ENCODE peak calls at places on chromosomes 16 and 17, in four cellular contexts. One of them, this sample, is unnamed.

GRCh38 chr17:81159611-81160265 is 5.6 kb upstream of the PVALEF start:
- DNase-seq in HCT116: no peak
- DNase-seq in hepatocyte: no peak
- DNase-seq in fibroblast of pulmonary artery: no peak
- DNase-seq in this sample: no peak

GRCh38 chr16:8958344-8958808 is 5.3 kb downstream of the USP7 start:
- DNase-seq in HCT116: no peak
- DNase-seq in fibroblast of pulmonary artery: peak
- DNase-seq in hepatocyte: no peak
- DNase-seq in this sample: no peak

GRCh38 chr16:55667753-55668152 is 12.0 kb downstream of the SLC6A2 start:
- DNase-seq in hepatocyte: no peak
- DNase-seq in fibroblast of pulmonary artery: no peak
- DNase-seq in HCT116: no peak
- DNase-seq in this sample: no peak

GRCh38 chr16:55116165-55116894 is 185.7 kb downstream of the IRX5 start:
- DNase-seq in hepatocyte: no peak
- DNase-seq in HCT116: no peak
- DNase-seq in fibroblast of pulmonary artery: no peak
- DNase-seq in this sample: peak

GRCh38 chr17:74201250-74201649 is 2.2 kb upstream of the RPL38 start:
- DNase-seq in HCT116: no peak
- DNase-seq in hepatocyte: no peak
- DNase-seq in fibroblast of pulmonary artery: peak
- DNase-seq in this sample: no peak

GRCh38 chr17:62109378-62109902 is 44.4 kb upstream of the MED13 start:
- DNase-seq in HCT116: peak
- DNase-seq in fibroblast of pulmonary artery: peak
- DNase-seq in hepatocyte: peak
- DNase-seq in this sample: peak

GRCh38 chr17:80371196-80371595 is 43.8 kb upstream of the ENDOV start:
- DNase-seq in fibroblast of pulmonary artery: no peak
- DNase-seq in hepatocyte: no peak
- DNase-seq in HCT116: no peak
- DNase-seq in this sample: no peak

GRCh38 chr17:45977506-45977824 is 21.6 kb upstream of the STH start:
- DNase-seq in fibroblast of pulmonary artery: no peak
- DNase-seq in hepatocyte: no peak
- DNase-seq in HCT116: no peak
- DNase-seq in this sample: no peak

GRCh38 chr16:48597563-48598392 is 12.2 kb downstream of the N4BP1 start:
- DNase-seq in hepatocyte: no peak
- DNase-seq in fibroblast of pulmonary artery: no peak
- DNase-seq in HCT116: no peak
- DNase-seq in this sample: no peak

GRCh38 chr16:81838794-81839193 is 59.7 kb downstream of the PLCG2 start:
- DNase-seq in HCT116: peak
- DNase-seq in fibroblast of pulmonary artery: no peak
- DNase-seq in hepatocyte: no peak
- DNase-seq in this sample: no peak

GRCh38 chr17:58327363-58328194 is 1.0 kb downstream of the TSPOAP1 start:
- DNase-seq in hepatocyte: no peak
- DNase-seq in HCT116: no peak
- DNase-seq in fibroblast of pulmonary artery: no peak
- DNase-seq in this sample: no peak

GRCh38 chr16:66049865-66050264 is 316.6 kb upstream of the CDH5 start:
- DNase-seq in fibroblast of pulmonary artery: no peak
- DNase-seq in HCT116: no peak
- DNase-seq in hepatocyte: no peak
- DNase-seq in this sample: no peak

GRCh38 chr16:75244844-75245758 is 6.3 kb downstream of the BCAR1 start:
- DNase-seq in HCT116: no peak
- DNase-seq in fibroblast of pulmonary artery: peak
- DNase-seq in hepatocyte: peak
- DNase-seq in this sample: peak

GRCh38 chr17:75271233-75271954 is 363 bp upstream of the MIF4GD start:
- DNase-seq in HCT116: no peak
- DNase-seq in hepatocyte: peak
- DNase-seq in fibroblast of pulmonary artery: peak
- DNase-seq in this sample: no peak

GRCh38 chr16:65376601-65377000 is 254.7 kb upstream of the CDH11 start:
- DNase-seq in hepatocyte: no peak
- DNase-seq in HCT116: no peak
- DNase-seq in fibroblast of pulmonary artery: no peak
- DNase-seq in this sample: no peak

GRCh38 chr17:39144414-39144813 is 7.0 kb downstream of the PLXDC1 start:
- DNase-seq in HCT116: no peak
- DNase-seq in fibroblast of pulmonary artery: peak
- DNase-seq in hepatocyte: peak
- DNase-seq in this sample: no peak

GRCh38 chr17:4738136-4739121 is 1.2 kb upstream of the ZMYND15 start:
- DNase-seq in hepatocyte: peak
- DNase-seq in fibroblast of pulmonary artery: no peak
- DNase-seq in HCT116: no peak
- DNase-seq in this sample: no peak

GRCh38 chr16:51139568-51139967 is 11.5 kb downstream of the SALL1 start:
- DNase-seq in fibroblast of pulmonary artery: no peak
- DNase-seq in HCT116: no peak
- DNase-seq in hepatocyte: no peak
- DNase-seq in this sample: no peak

GRCh38 chr16:87850009-87851006 is 19.0 kb downstream of the SLC7A5 start:
- DNase-seq in HCT116: no peak
- DNase-seq in fibroblast of pulmonary artery: peak
- DNase-seq in hepatocyte: peak
- DNase-seq in this sample: no peak

GRCh38 chr17:74758846-74759163 is 10.4 kb downstream of the NHERF1 start:
- DNase-seq in HCT116: no peak
- DNase-seq in hepatocyte: no peak
- DNase-seq in fibroblast of pulmonary artery: no peak
- DNase-seq in this sample: no peak

GRCh38 chr16:56372938-56373337 is 52.4 kb downstream of the AMFR start:
- DNase-seq in hepatocyte: no peak
- DNase-seq in HCT116: no peak
- DNase-seq in fibroblast of pulmonary artery: no peak
- DNase-seq in this sample: no peak

GRCh38 chr17:36506831-36507230 is 20.4 kb downstream of the ZNHIT3 start:
- DNase-seq in fibroblast of pulmonary artery: no peak
- DNase-seq in HCT116: no peak
- DNase-seq in hepatocyte: no peak
- DNase-seq in this sample: no peak

GRCh38 chr16:3459401-3460090 is 16.1 kb downstream of the NAA60 start:
- DNase-seq in fibroblast of pulmonary artery: no peak
- DNase-seq in HCT116: no peak
- DNase-seq in hepatocyte: peak
- DNase-seq in this sample: no peak

GRCh38 chr16:75909746-75910145 is 183.5 kb upstream of the CPHXL start:
- DNase-seq in HCT116: no peak
- DNase-seq in hepatocyte: no peak
- DNase-seq in fibroblast of pulmonary artery: no peak
- DNase-seq in this sample: no peak

GRCh38 chr17:4448197-4448980 is 14.6 kb downstream of the SPNS3 start:
- DNase-seq in HCT116: no peak
- DNase-seq in fibroblast of pulmonary artery: no peak
- DNase-seq in hepatocyte: no peak
- DNase-seq in this sample: no peak

GRCh38 chr16:14011006-14011405 is 60.1 kb upstream of the MRTFB start:
- DNase-seq in HCT116: no peak
- DNase-seq in fibroblast of pulmonary artery: no peak
- DNase-seq in hepatocyte: no peak
- DNase-seq in this sample: no peak

GRCh38 chr16:66240565-66240964 is 125.9 kb upstream of the CDH5 start:
- DNase-seq in hepatocyte: no peak
- DNase-seq in fibroblast of pulmonary artery: no peak
- DNase-seq in HCT116: no peak
- DNase-seq in this sample: no peak

GRCh38 chr16:87417511-87417910 is 25.4 kb downstream of the MAP1LC3B start:
- DNase-seq in hepatocyte: no peak
- DNase-seq in HCT116: no peak
- DNase-seq in fibroblast of pulmonary artery: no peak
- DNase-seq in this sample: no peak

GRCh38 chr16:67162439-67163163 is 1.9 kb upstream of the HSF4 start:
- DNase-seq in fibroblast of pulmonary artery: peak
- DNase-seq in hepatocyte: no peak
- DNase-seq in HCT116: no peak
- DNase-seq in this sample: no peak

GRCh38 chr16:66948034-66948821 is 12.8 kb upstream of the CES3 start:
- DNase-seq in hepatocyte: no peak
- DNase-seq in HCT116: no peak
- DNase-seq in fibroblast of pulmonary artery: no peak
- DNase-seq in this sample: no peak

GRCh38 chr16:86968866-86969265 is 348.3 kb downstream of the C16orf95 start:
- DNase-seq in HCT116: no peak
- DNase-seq in hepatocyte: no peak
- DNase-seq in fibroblast of pulmonary artery: no peak
- DNase-seq in this sample: no peak

GRCh38 chr17:78498848-78499247 is 78.3 kb downstream of the DNAH17 start:
- DNase-seq in fibroblast of pulmonary artery: no peak
- DNase-seq in HCT116: no peak
- DNase-seq in hepatocyte: no peak
- DNase-seq in this sample: no peak

GRCh38 chr16:56424404-56424765 is 960 bp downstream of the AMFR start:
- DNase-seq in HCT116: no peak
- DNase-seq in fibroblast of pulmonary artery: no peak
- DNase-seq in hepatocyte: no peak
- DNase-seq in this sample: no peak

GRCh38 chr16:28107232-28107631 is 43.7 kb upstream of the GSG1L start:
- DNase-seq in hepatocyte: no peak
- DNase-seq in HCT116: no peak
- DNase-seq in fibroblast of pulmonary artery: no peak
- DNase-seq in this sample: no peak

GRCh38 chr17:3529817-3530741 is 27.5 kb downstream of the TRPV3 start:
- DNase-seq in hepatocyte: peak
- DNase-seq in fibroblast of pulmonary artery: peak
- DNase-seq in HCT116: no peak
- DNase-seq in this sample: no peak

DNA sequence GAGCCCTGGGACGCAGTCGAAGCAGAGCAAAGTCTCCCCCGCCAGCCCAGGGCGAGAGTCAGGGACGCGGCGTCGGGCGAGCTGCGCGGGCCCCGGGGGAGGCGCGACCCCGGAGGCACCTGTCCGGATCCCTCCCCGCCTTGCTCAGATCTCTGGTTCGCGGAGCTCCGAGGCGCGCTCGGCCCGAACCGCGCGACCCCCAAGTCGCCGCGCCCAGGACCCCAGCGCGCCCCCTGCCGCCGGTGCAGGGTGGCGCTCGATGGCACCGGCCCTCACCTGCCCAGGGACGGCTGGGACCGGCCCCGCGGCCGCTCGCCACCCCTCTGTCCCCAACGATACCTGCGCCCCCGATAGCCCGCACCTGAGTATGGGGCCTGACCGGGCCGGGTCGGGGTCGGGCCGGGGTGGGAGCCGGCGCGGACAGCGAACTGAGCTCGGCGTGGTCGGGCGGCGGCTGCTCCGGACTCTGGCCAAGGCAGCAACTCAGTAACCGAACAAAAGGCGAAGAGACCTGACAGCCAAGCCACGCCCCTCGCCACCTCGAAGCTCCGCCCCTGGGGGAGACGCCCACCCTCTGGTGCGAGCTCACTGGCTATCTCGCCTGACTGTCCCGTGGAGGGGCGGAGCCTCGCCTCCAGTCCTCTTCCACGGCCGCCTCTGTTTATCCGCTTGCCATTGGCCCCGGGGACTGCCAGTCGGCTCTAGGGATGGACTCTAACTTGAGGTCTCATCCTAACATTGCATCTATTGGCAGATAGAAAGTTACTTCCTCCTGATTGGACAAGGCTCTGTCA is at the start of gene JUP:
- DNase-seq in fibroblast of pulmonary artery: peak
- DNase-seq in hepatocyte: peak
- DNase-seq in HCT116: peak
- DNase-seq in this sample: peak
- TF ChIP-seq CTCF in fibroblast of pulmonary artery: no peak
- TF ChIP-seq CTCF in hepatocyte: peak
- TF ChIP-seq CTCF in HCT116: peak
- TF ChIP-seq CTCF in this sample: peak

GRCh38 chr17:83083368-83084201 is 4.2 kb downstream of the METRNL start:
- DNase-seq in hepatocyte: peak
- DNase-seq in HCT116: no peak
- DNase-seq in fibroblast of pulmonary artery: peak
- DNase-seq in this sample: peak
- H3K4me3 ChIP-seq in hepatocyte: no peak
- H3K4me3 ChIP-seq in HCT116: peak
- H3K4me3 ChIP-seq in fibroblast of pulmonary artery: peak
- H3K4me3 ChIP-seq in this sample: peak

DNA sequence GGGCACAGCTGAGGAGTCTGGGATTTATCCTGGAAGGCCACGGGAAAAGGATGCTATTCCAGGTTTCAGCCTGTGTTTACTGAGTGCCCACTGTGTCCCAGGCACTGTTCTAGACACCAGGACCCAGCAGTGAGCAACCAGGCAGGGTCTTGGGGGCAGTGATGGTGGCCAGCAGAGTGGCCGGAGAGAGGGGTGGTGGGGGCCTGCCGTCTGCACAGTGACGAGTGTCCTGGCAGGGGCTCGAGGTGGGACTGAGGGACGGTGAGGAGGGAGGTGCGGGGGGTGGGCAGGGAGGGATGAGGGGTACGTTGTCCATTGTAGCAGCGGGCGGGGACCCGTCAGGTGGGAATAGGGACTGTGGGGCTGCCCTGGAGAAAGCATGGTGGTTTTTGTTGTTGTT is 66.3 kb upstream of the CIBAR2 start:
- DNase-seq in fibroblast of pulmonary artery: no peak
- DNase-seq in hepatocyte: no peak
- DNase-seq in HCT116: no peak
- DNase-seq in this sample: no peak
- TF ChIP-seq CTCF in fibroblast of pulmonary artery: no peak
- TF ChIP-seq CTCF in hepatocyte: no peak
- TF ChIP-seq CTCF in HCT116: no peak
- TF ChIP-seq CTCF in this sample: no peak

GRCh38 chr17:48719642-48720262 is 2.6 kb downstream of the PRAC1 start:
- DNase-seq in hepatocyte: no peak
- DNase-seq in fibroblast of pulmonary artery: no peak
- DNase-seq in HCT116: no peak
- DNase-seq in this sample: no peak
- H3K4me3 ChIP-seq in hepatocyte: no peak
- H3K4me3 ChIP-seq in fibroblast of pulmonary artery: no peak
- H3K4me3 ChIP-seq in HCT116: no peak
- H3K4me3 ChIP-seq in this sample: no peak

GRCh38 chr16:29777576-29778360 is at the start of gene ZG16:
- DNase-seq in HCT116: no peak
- DNase-seq in hepatocyte: no peak
- DNase-seq in fibroblast of pulmonary artery: no peak
- DNase-seq in this sample: no peak
- TF ChIP-seq CTCF in HCT116: no peak
- TF ChIP-seq CTCF in hepatocyte: no peak
- TF ChIP-seq CTCF in fibroblast of pulmonary artery: no peak
- TF ChIP-seq CTCF in this sample: no peak